ENCODE peak calls at places on chromosomes 4 and X, in five cellular contexts. One of them, this sample, is unnamed.

GRCh38 chrX:15567886-15568616 is 32.7 kb downstream of the ACE2 start:
- DNase-seq in fibroblast of mammary gland: no peak
- DNase-seq in RPMI7951: no peak
- DNase-seq in activated CD4-positive, CD25-positive, alpha-beta regulatory T cell: no peak
- DNase-seq in mammary epithelial cell: peak
- DNase-seq in this sample: no peak

GRCh38 chrX:77785746-77786548 is at the start of gene ATRX:
- DNase-seq in fibroblast of mammary gland: peak
- DNase-seq in mammary epithelial cell: peak
- DNase-seq in RPMI7951: peak
- DNase-seq in activated CD4-positive, CD25-positive, alpha-beta regulatory T cell: peak
- DNase-seq in this sample: peak

GRCh38 chr4:135184715-135185114 is 983.1 kb upstream of the PABPC4L start:
- DNase-seq in RPMI7951: no peak
- DNase-seq in activated CD4-positive, CD25-positive, alpha-beta regulatory T cell: no peak
- DNase-seq in mammary epithelial cell: no peak
- DNase-seq in fibroblast of mammary gland: no peak
- DNase-seq in this sample: no peak

GRCh38 chrX:154780968-154781367 is 18.3 kb downstream of the DKC1 start:
- DNase-seq in mammary epithelial cell: no peak
- DNase-seq in RPMI7951: no peak
- DNase-seq in fibroblast of mammary gland: no peak
- DNase-seq in activated CD4-positive, CD25-positive, alpha-beta regulatory T cell: no peak
- DNase-seq in this sample: no peak

GRCh38 chr4:38782452-38783108 is at the start of gene TLR10:
- DNase-seq in activated CD4-positive, CD25-positive, alpha-beta regulatory T cell: no peak
- DNase-seq in mammary epithelial cell: peak
- DNase-seq in fibroblast of mammary gland: peak
- DNase-seq in RPMI7951: peak
- DNase-seq in this sample: no peak

GRCh38 chr4:108628411-108628810 is 8.0 kb downstream of the RPL34 start:
- DNase-seq in RPMI7951: no peak
- DNase-seq in mammary epithelial cell: no peak
- DNase-seq in activated CD4-positive, CD25-positive, alpha-beta regulatory T cell: no peak
- DNase-seq in fibroblast of mammary gland: no peak
- DNase-seq in this sample: no peak

GRCh38 chr4:138891610-138892009 is 124.0 kb upstream of the NOCT start:
- DNase-seq in activated CD4-positive, CD25-positive, alpha-beta regulatory T cell: no peak
- DNase-seq in fibroblast of mammary gland: no peak
- DNase-seq in RPMI7951: no peak
- DNase-seq in mammary epithelial cell: no peak
- DNase-seq in this sample: no peak

GRCh38 chrX:21907250-21907649 is 33.3 kb upstream of the SMS start:
- DNase-seq in RPMI7951: no peak
- DNase-seq in activated CD4-positive, CD25-positive, alpha-beta regulatory T cell: no peak
- DNase-seq in mammary epithelial cell: no peak
- DNase-seq in fibroblast of mammary gland: no peak
- DNase-seq in this sample: no peak

GRCh38 chr4:88012652-88013051 is 5.2 kb downstream of the PKD2 start:
- DNase-seq in mammary epithelial cell: no peak
- DNase-seq in fibroblast of mammary gland: no peak
- DNase-seq in RPMI7951: no peak
- DNase-seq in activated CD4-positive, CD25-positive, alpha-beta regulatory T cell: no peak
- DNase-seq in this sample: no peak

GRCh38 chr4:93317571-93317970 is 511.0 kb upstream of the ATOH1 start:
- DNase-seq in mammary epithelial cell: peak
- DNase-seq in activated CD4-positive, CD25-positive, alpha-beta regulatory T cell: no peak
- DNase-seq in RPMI7951: no peak
- DNase-seq in fibroblast of mammary gland: no peak
- DNase-seq in this sample: no peak

GRCh38 chrX:141791856-141792255 is 46.3 kb upstream of the MAGEC3 start:
- DNase-seq in fibroblast of mammary gland: peak
- DNase-seq in RPMI7951: no peak
- DNase-seq in mammary epithelial cell: no peak
- DNase-seq in activated CD4-positive, CD25-positive, alpha-beta regulatory T cell: no peak
- DNase-seq in this sample: no peak

GRCh38 chr4:183165371-183165770 is 66.3 kb downstream of the WWC2 start:
- DNase-seq in RPMI7951: no peak
- DNase-seq in mammary epithelial cell: no peak
- DNase-seq in activated CD4-positive, CD25-positive, alpha-beta regulatory T cell: no peak
- DNase-seq in fibroblast of mammary gland: no peak
- DNase-seq in this sample: no peak

GRCh38 chr4:7717946-7718490 is 221.6 kb downstream of the AFAP1 start:
- DNase-seq in activated CD4-positive, CD25-positive, alpha-beta regulatory T cell: no peak
- DNase-seq in fibroblast of mammary gland: no peak
- DNase-seq in RPMI7951: no peak
- DNase-seq in mammary epithelial cell: no peak
- DNase-seq in this sample: no peak

GRCh38 chr4:111064342-111064993 is 441.6 kb upstream of the PITX2 start:
- DNase-seq in RPMI7951: peak
- DNase-seq in activated CD4-positive, CD25-positive, alpha-beta regulatory T cell: no peak
- DNase-seq in fibroblast of mammary gland: peak
- DNase-seq in mammary epithelial cell: peak
- DNase-seq in this sample: no peak

GRCh38 chr4:146292508-146292907 is 78.2 kb downstream of the REELD1 start:
- DNase-seq in RPMI7951: no peak
- DNase-seq in mammary epithelial cell: no peak
- DNase-seq in activated CD4-positive, CD25-positive, alpha-beta regulatory T cell: no peak
- DNase-seq in fibroblast of mammary gland: no peak
- DNase-seq in this sample: no peak

GRCh38 chr4:17468638-17469221 is 43.2 kb downstream of the QDPR start:
- DNase-seq in fibroblast of mammary gland: peak
- DNase-seq in RPMI7951: peak
- DNase-seq in mammary epithelial cell: no peak
- DNase-seq in activated CD4-positive, CD25-positive, alpha-beta regulatory T cell: no peak
- DNase-seq in this sample: no peak

GRCh38 chr4:185016946-185017797 is 1.1 kb upstream of the HELT start:
- DNase-seq in mammary epithelial cell: peak
- DNase-seq in RPMI7951: no peak
- DNase-seq in activated CD4-positive, CD25-positive, alpha-beta regulatory T cell: no peak
- DNase-seq in fibroblast of mammary gland: peak
- DNase-seq in this sample: no peak

GRCh38 chrX:129557844-129558243 is 17.8 kb downstream of the OCRL start:
- DNase-seq in fibroblast of mammary gland: no peak
- DNase-seq in mammary epithelial cell: no peak
- DNase-seq in activated CD4-positive, CD25-positive, alpha-beta regulatory T cell: no peak
- DNase-seq in RPMI7951: no peak
- DNase-seq in this sample: no peak

GRCh38 chr4:15063341-15063740 is 61.1 kb downstream of the CPEB2 start:
- DNase-seq in mammary epithelial cell: no peak
- DNase-seq in activated CD4-positive, CD25-positive, alpha-beta regulatory T cell: no peak
- DNase-seq in fibroblast of mammary gland: no peak
- DNase-seq in RPMI7951: no peak
- DNase-seq in this sample: no peak

GRCh38 chrX:133415276-133416105 is at the start of gene GPC4:
- DNase-seq in activated CD4-positive, CD25-positive, alpha-beta regulatory T cell: no peak
- DNase-seq in mammary epithelial cell: peak
- DNase-seq in fibroblast of mammary gland: peak
- DNase-seq in RPMI7951: no peak
- DNase-seq in this sample: no peak

GRCh38 chr4:111802191-111802590 is 343.1 kb upstream of the FAM241A start:
- DNase-seq in mammary epithelial cell: peak
- DNase-seq in activated CD4-positive, CD25-positive, alpha-beta regulatory T cell: no peak
- DNase-seq in fibroblast of mammary gland: peak
- DNase-seq in RPMI7951: no peak
- DNase-seq in this sample: no peak

GRCh38 chrX:17160971-17161370 is 214.0 kb upstream of the NHS start:
- DNase-seq in fibroblast of mammary gland: peak
- DNase-seq in mammary epithelial cell: no peak
- DNase-seq in activated CD4-positive, CD25-positive, alpha-beta regulatory T cell: no peak
- DNase-seq in RPMI7951: peak
- DNase-seq in this sample: no peak

GRCh38 chr4:26984896-26985295 is 124.3 kb downstream of the STIM2 start:
- DNase-seq in activated CD4-positive, CD25-positive, alpha-beta regulatory T cell: no peak
- DNase-seq in mammary epithelial cell: no peak
- DNase-seq in fibroblast of mammary gland: no peak
- DNase-seq in RPMI7951: no peak
- DNase-seq in this sample: no peak

GRCh38 chr4:47075241-47075640 is 43.9 kb downstream of the GABRB1 start:
- DNase-seq in fibroblast of mammary gland: peak
- DNase-seq in activated CD4-positive, CD25-positive, alpha-beta regulatory T cell: no peak
- DNase-seq in mammary epithelial cell: peak
- DNase-seq in RPMI7951: no peak
- DNase-seq in this sample: no peak

GRCh38 chr4:177921715-177922114 is 479.5 kb upstream of the AGA start:
- DNase-seq in RPMI7951: no peak
- DNase-seq in fibroblast of mammary gland: no peak
- DNase-seq in mammary epithelial cell: no peak
- DNase-seq in activated CD4-positive, CD25-positive, alpha-beta regulatory T cell: no peak
- DNase-seq in this sample: no peak

GRCh38 chr4:6245246-6246169 is 24.1 kb upstream of the WFS1 start:
- DNase-seq in mammary epithelial cell: no peak
- DNase-seq in RPMI7951: no peak
- DNase-seq in activated CD4-positive, CD25-positive, alpha-beta regulatory T cell: no peak
- DNase-seq in fibroblast of mammary gland: no peak
- DNase-seq in this sample: no peak

GRCh38 chrX:74437530-74437929 is 16.2 kb downstream of the SLC16A2 start:
- DNase-seq in fibroblast of mammary gland: no peak
- DNase-seq in mammary epithelial cell: no peak
- DNase-seq in activated CD4-positive, CD25-positive, alpha-beta regulatory T cell: no peak
- DNase-seq in RPMI7951: no peak
- DNase-seq in this sample: no peak

GRCh38 chrX:27336466-27337091 is 126.6 kb downstream of the PPP4R3C start:
- DNase-seq in RPMI7951: peak
- DNase-seq in mammary epithelial cell: peak
- DNase-seq in activated CD4-positive, CD25-positive, alpha-beta regulatory T cell: no peak
- DNase-seq in fibroblast of mammary gland: peak
- DNase-seq in this sample: no peak

GRCh38 chrX:49002091-49002935 is at the start of gene GRIPAP1:
- DNase-seq in RPMI7951: peak
- DNase-seq in fibroblast of mammary gland: peak
- DNase-seq in activated CD4-positive, CD25-positive, alpha-beta regulatory T cell: peak
- DNase-seq in mammary epithelial cell: peak
- DNase-seq in this sample: peak

GRCh38 chr4:141047228-141047884 is 85.9 kb downstream of the RNF150 start:
- DNase-seq in mammary epithelial cell: no peak
- DNase-seq in fibroblast of mammary gland: peak
- DNase-seq in RPMI7951: peak
- DNase-seq in activated CD4-positive, CD25-positive, alpha-beta regulatory T cell: no peak
- DNase-seq in this sample: no peak

GRCh38 chrX:107736781-107737531 is 38.6 kb downstream of the TSC22D3 start:
- DNase-seq in fibroblast of mammary gland: no peak
- DNase-seq in RPMI7951: peak
- DNase-seq in mammary epithelial cell: no peak
- DNase-seq in activated CD4-positive, CD25-positive, alpha-beta regulatory T cell: no peak
- DNase-seq in this sample: no peak

GRCh38 chr4:72505314-72505744 is 63.7 kb downstream of the ADAMTS3 start:
- DNase-seq in mammary epithelial cell: peak
- DNase-seq in RPMI7951: peak
- DNase-seq in activated CD4-positive, CD25-positive, alpha-beta regulatory T cell: no peak
- DNase-seq in fibroblast of mammary gland: peak
- DNase-seq in this sample: no peak

GRCh38 chr4:8647626-8648025 is 55.1 kb downstream of the CPZ start:
- DNase-seq in mammary epithelial cell: no peak
- DNase-seq in RPMI7951: no peak
- DNase-seq in activated CD4-positive, CD25-positive, alpha-beta regulatory T cell: no peak
- DNase-seq in fibroblast of mammary gland: no peak
- DNase-seq in this sample: no peak

GRCh38 chr4:40046311-40046980 is 10.2 kb upstream of the N4BP2 start:
- DNase-seq in activated CD4-positive, CD25-positive, alpha-beta regulatory T cell: no peak
- DNase-seq in RPMI7951: peak
- DNase-seq in mammary epithelial cell: peak
- DNase-seq in fibroblast of mammary gland: peak
- DNase-seq in this sample: no peak

GRCh38 chrX:40058719-40059118 is 39.0 kb downstream of the BCOR start:
- DNase-seq in fibroblast of mammary gland: no peak
- DNase-seq in RPMI7951: no peak
- DNase-seq in activated CD4-positive, CD25-positive, alpha-beta regulatory T cell: no peak
- DNase-seq in mammary epithelial cell: no peak
- DNase-seq in this sample: no peak

GRCh38 chrX:10633722-10634121 is 13.3 kb upstream of the MID1 start:
- DNase-seq in activated CD4-positive, CD25-positive, alpha-beta regulatory T cell: no peak
- DNase-seq in RPMI7951: peak
- DNase-seq in fibroblast of mammary gland: peak
- DNase-seq in mammary epithelial cell: peak
- DNase-seq in this sample: no peak

GRCh38 chrX:4550018-4550417 is 836.6 kb upstream of the PRKX start:
- DNase-seq in mammary epithelial cell: no peak
- DNase-seq in RPMI7951: no peak
- DNase-seq in activated CD4-positive, CD25-positive, alpha-beta regulatory T cell: no peak
- DNase-seq in fibroblast of mammary gland: no peak
- DNase-seq in this sample: no peak

GRCh38 chr4:182192511-182193181 is 50.6 kb upstream of the TENM3 start:
- DNase-seq in activated CD4-positive, CD25-positive, alpha-beta regulatory T cell: no peak
- DNase-seq in fibroblast of mammary gland: peak
- DNase-seq in mammary epithelial cell: peak
- DNase-seq in RPMI7951: no peak
- DNase-seq in this sample: no peak

GRCh38 chrX:149314031-149314430 is 191.1 kb downstream of the IDS start:
- DNase-seq in fibroblast of mammary gland: peak
- DNase-seq in mammary epithelial cell: peak
- DNase-seq in activated CD4-positive, CD25-positive, alpha-beta regulatory T cell: no peak
- DNase-seq in RPMI7951: no peak
- DNase-seq in this sample: no peak